ENCODE peak calls at places on chromosomes 6 and 20, in eight cellular contexts. T is Peyer's patch, B is fibroblast of mammary gland, F is suprapubic skin, J is NB4, L is fibroblast of lung, Z is Calu3, Q is HFFc6. O is an unnamed sample.

GRCh38 chr6:152356659-152357058 is 280.5 kb downstream of the SYNE1 start:
- DNase-seq in T (no peak), B (peak), F (no peak), J (peak), L (peak), Z (no peak), Q (peak), O (no peak)

GRCh38 chr6:137794510-137795200 is 72.4 kb upstream of the TNFAIP3 start:
- DNase-seq in T (no peak), B (no peak), F (no peak), J (peak), L (no peak), Z (no peak), Q (no peak), O (no peak)

GRCh38 chr6:21305827-21306469 is 287.6 kb upstream of the SOX4 start:
- DNase-seq in T (no peak), B (peak), F (no peak), J (peak), L (peak), Z (peak), Q (peak), O (no peak)

GRCh38 chr20:57445298-57445697 is 54.1 kb downstream of the RBM38 start:
- DNase-seq in T (no peak), B (peak), F (no peak), J (no peak), L (peak), Z (no peak), Q (peak), O (no peak)

GRCh38 chr6:71879016-71879415 is 7.3 kb upstream of the RIMS1 start:
- DNase-seq in T (no peak), B (no peak), F (no peak), J (no peak), L (no peak), Z (no peak), Q (peak), O (no peak)

GRCh38 chr20:45957021-45957941 is 14.7 kb downstream of the ZNF335 start:
- DNase-seq in T (no peak), B (no peak), F (peak), J (no peak), L (no peak), Z (no peak), Q (no peak), O (peak)

GRCh38 chr20:44491635-44492395 is 16.1 kb downstream of the TTPAL start:
- DNase-seq in T (no peak), B (peak), F (peak), J (no peak), L (peak), Z (no peak), Q (peak), O (no peak)

GRCh38 chr6:138546733-138547185 is 47.5 kb upstream of the NHSL1 start:
- DNase-seq in T (no peak), B (peak), F (no peak), J (peak), L (no peak), Z (no peak), Q (no peak), O (no peak)

GRCh38 chr20:63703976-63704748 is 3.6 kb downstream of the ARFRP1 start:
- DNase-seq in T (no peak), B (no peak), F (peak), J (no peak), L (no peak), Z (no peak), Q (no peak), O (no peak)

GRCh38 chr6:13470240-13471140 is 16.9 kb downstream of the GFOD1 start:
- DNase-seq in T (no peak), B (no peak), F (no peak), J (no peak), L (no peak), Z (no peak), Q (no peak), O (no peak)

GRCh38 chr20:19646963-19647362 is 111.1 kb upstream of the RIN2 start:
- DNase-seq in T (no peak), B (no peak), F (no peak), J (no peak), L (no peak), Z (no peak), Q (no peak), O (no peak)

GRCh38 chr6:36615018-36615761 is 21.0 kb downstream of the SRSF3 start:
- DNase-seq in T (peak), B (peak), F (peak), J (peak), L (peak), Z (peak), Q (peak), O (peak)

GRCh38 chr20:64083380-64084208 is 604 bp downstream of the LKAAEAR1 start:
- DNase-seq in T (peak), B (peak), F (no peak), J (peak), L (peak), Z (peak), Q (no peak), O (no peak)

GRCh38 chr6:53119772-53120409 is 28.8 kb downstream of the GCM1 start:
- DNase-seq in T (peak), B (peak), F (no peak), J (no peak), L (peak), Z (peak), Q (peak), O (no peak)

GRCh38 chr6:75892384-75892783 is 143.3 kb downstream of the MYO6 start:
- DNase-seq in T (no peak), B (no peak), F (no peak), J (no peak), L (no peak), Z (no peak), Q (no peak), O (no peak)

GRCh38 chr6:22295145-22295544 is 1.7 kb downstream of the PRL start:
- DNase-seq in T (no peak), B (no peak), F (no peak), J (no peak), L (no peak), Z (no peak), Q (no peak), O (no peak)

GRCh38 chr20:12371955-12372354 is 454.3 kb downstream of the BTBD3 start:
- DNase-seq in T (no peak), B (no peak), F (no peak), J (no peak), L (no peak), Z (no peak), Q (no peak), O (no peak)

GRCh38 chr6:235763-236360 is 56.4 kb upstream of the DUSP22 start:
- DNase-seq in T (no peak), B (peak), F (no peak), J (peak), L (peak), Z (no peak), Q (no peak), O (no peak)

GRCh38 chr20:45963059-45964011 is 8.7 kb downstream of the ZNF335 start:
- DNase-seq in T (no peak), B (peak), F (peak), J (peak), L (peak), Z (peak), Q (peak), O (peak)

GRCh38 chr20:39117486-39117885 is 155.3 kb downstream of the DHX35 start:
- DNase-seq in T (no peak), B (peak), F (no peak), J (peak), L (peak), Z (peak), Q (peak), O (no peak)

GRCh38 chr6:47743744-47744143 is 38.1 kb upstream of the OPN5 start:
- DNase-seq in T (no peak), B (peak), F (no peak), J (no peak), L (peak), Z (no peak), Q (no peak), O (no peak)

GRCh38 chr6:160367798-160368547 is 19.8 kb downstream of the SLC22A3 start:
- DNase-seq in T (no peak), B (no peak), F (no peak), J (no peak), L (no peak), Z (no peak), Q (no peak), O (no peak)

GRCh38 chr6:155314773-155315515 is 660 bp upstream of the TFB1M start:
- DNase-seq in T (peak), B (peak), F (peak), J (peak), L (peak), Z (peak), Q (peak), O (peak)
- TF ChIP-seq CTCF in T (no peak), B (no peak), F (no peak), J (no peak), L (no peak), Z (no peak), Q (no peak), O (no peak)

GRCh38 chr6:19204445-19204844 is 632.7 kb upstream of the ID4 start:
- DNase-seq in T (no peak), B (no peak), F (no peak), J (no peak), L (peak), Z (no peak), Q (no peak), O (no peak)
- TF ChIP-seq CTCF in T (no peak), B (no peak), F (no peak), J (no peak), L (no peak), Z (no peak), Q (no peak), O (no peak)

GRCh38 chr6:3808759-3809514 is 40.2 kb upstream of the FAM50B start:
- DNase-seq in T (peak), B (peak), F (peak), J (no peak), L (peak), Z (peak), Q (peak), O (no peak)
- TF ChIP-seq CTCF in T (no peak), B (peak), F (no peak), J (no peak), L (no peak), Z (no peak), Q (peak), O (no peak)

GRCh38 chr6:30238178-30238795 is 25.1 kb upstream of the TRIM26 start:
- DNase-seq in T (peak), B (peak), F (no peak), J (peak), L (peak), Z (peak), Q (peak), O (no peak)
- TF ChIP-seq CTCF in T (peak), B (peak), F (no peak), J (peak), L (peak), Z (peak), Q (peak), O (no peak)

GRCh38 chr6:100618349-100618671 is 153.6 kb upstream of the SIM1 start:
- DNase-seq in T (no peak), B (no peak), F (no peak), J (no peak), L (no peak), Z (no peak), Q (no peak), O (no peak)

GRCh38 chr6:100612101-100612500 is 147.4 kb upstream of the SIM1 start:
- DNase-seq in T (no peak), B (peak), F (no peak), J (no peak), L (no peak), Z (no peak), Q (no peak), O (no peak)

GRCh38 chr6:100617633-100618348 is 153.1 kb upstream of the SIM1 start:
- DNase-seq in T (no peak), B (peak), F (no peak), J (peak), L (no peak), Z (no peak), Q (peak), O (no peak)

GRCh38 chr6:100614933-100615332 is 150.2 kb upstream of the SIM1 start:
- DNase-seq in T (no peak), B (no peak), F (no peak), J (no peak), L (no peak), Z (no peak), Q (no peak), O (no peak)

GRCh38 chr6:100614386-100614785 is 149.7 kb upstream of the SIM1 start:
- DNase-seq in T (no peak), B (no peak), F (no peak), J (no peak), L (no peak), Z (no peak), Q (no peak), O (no peak)
- TF ChIP-seq CTCF in T (no peak), B (no peak), F (no peak), J (no peak), L (no peak), Z (no peak), Q (no peak), O (no peak)

GRCh38 chr20:35448788-35449373 is 6.5 kb upstream of the CEP250 start:
- DNase-seq in T (no peak), B (no peak), F (no peak), J (no peak), L (no peak), Z (no peak), Q (no peak), O (no peak)
- TF ChIP-seq CTCF in T (no peak), B (no peak), F (no peak), J (no peak), L (no peak), Z (no peak), Q (no peak), O (no peak)